ENCODE peak calls at places on chromosomes 12 and 14, in six cellular contexts. One of them, this sample, is unnamed.

GRCh38 chr12:109098142-109098652 is 800 bp downstream of the UNG start:
- DNase-seq in testis: no peak
- DNase-seq in GM06990: no peak
- DNase-seq in dorsolateral prefrontal cortex: no peak
- DNase-seq in neural progenitor cell: no peak
- DNase-seq in mucosa of descending colon: no peak
- DNase-seq in this sample: peak; percentile 58

GRCh38 chr12:131808744-131809371 is 19.3 kb upstream of the MMP17 start:
- DNase-seq in neural progenitor cell: no peak
- DNase-seq in GM06990: no peak
- DNase-seq in dorsolateral prefrontal cortex: no peak
- DNase-seq in mucosa of descending colon: peak; percentile 71
- DNase-seq in testis: no peak
- DNase-seq in this sample: no peak

GRCh38 chr12:106195638-106196037 is 52.2 kb downstream of the CKAP4 start:
- DNase-seq in neural progenitor cell: no peak
- DNase-seq in GM06990: no peak
- DNase-seq in dorsolateral prefrontal cortex: no peak
- DNase-seq in mucosa of descending colon: no peak
- DNase-seq in testis: peak; percentile 77
- DNase-seq in this sample: peak; percentile 75

GRCh38 chr12:38386238-38386985 is 69.8 kb downstream of the ALG10B start:
- DNase-seq in neural progenitor cell: no peak
- DNase-seq in testis: no peak
- DNase-seq in dorsolateral prefrontal cortex: no peak
- DNase-seq in mucosa of descending colon: no peak
- DNase-seq in GM06990: peak; percentile 15
- DNase-seq in this sample: no peak

GRCh38 chr12:130354407-130354806 is 16.7 kb downstream of the PIWIL1 start:
- DNase-seq in neural progenitor cell: no peak
- DNase-seq in testis: no peak
- DNase-seq in GM06990: no peak
- DNase-seq in dorsolateral prefrontal cortex: no peak
- DNase-seq in mucosa of descending colon: no peak
- DNase-seq in this sample: no peak

GRCh38 chr12:132310181-132311040 is 19.0 kb downstream of the GALNT9 start:
- DNase-seq in GM06990: no peak
- DNase-seq in testis: no peak
- DNase-seq in neural progenitor cell: no peak
- DNase-seq in mucosa of descending colon: no peak
- DNase-seq in dorsolateral prefrontal cortex: no peak
- DNase-seq in this sample: no peak

GRCh38 chr12:52082988-52083637 is 3.6 kb downstream of the SMIM41 start:
- DNase-seq in mucosa of descending colon: peak; percentile 69
- DNase-seq in dorsolateral prefrontal cortex: no peak
- DNase-seq in testis: peak; percentile 55
- DNase-seq in GM06990: peak; percentile 49
- DNase-seq in neural progenitor cell: peak; percentile 79
- DNase-seq in this sample: peak; percentile 52

GRCh38 chr12:24933694-24934407 is 15.1 kb downstream of the BCAT1 start:
- DNase-seq in dorsolateral prefrontal cortex: no peak
- DNase-seq in mucosa of descending colon: no peak
- DNase-seq in neural progenitor cell: no peak
- DNase-seq in testis: no peak
- DNase-seq in GM06990: no peak
- DNase-seq in this sample: no peak

GRCh38 chr12:32032205-32032810 is 73.1 kb downstream of the RESF1 start:
- DNase-seq in testis: no peak
- DNase-seq in GM06990: no peak
- DNase-seq in neural progenitor cell: no peak
- DNase-seq in mucosa of descending colon: no peak
- DNase-seq in dorsolateral prefrontal cortex: no peak
- DNase-seq in this sample: peak; percentile 16

GRCh38 chr14:89805501-89805900 is 149.0 kb downstream of the EFCAB11 start:
- DNase-seq in mucosa of descending colon: no peak
- DNase-seq in neural progenitor cell: no peak
- DNase-seq in dorsolateral prefrontal cortex: no peak
- DNase-seq in testis: no peak
- DNase-seq in GM06990: no peak
- DNase-seq in this sample: no peak

GRCh38 chr12:71135077-71135811 is 22.6 kb downstream of the TSPAN8 start:
- DNase-seq in testis: no peak
- DNase-seq in neural progenitor cell: no peak
- DNase-seq in dorsolateral prefrontal cortex: no peak
- DNase-seq in GM06990: no peak
- DNase-seq in mucosa of descending colon: no peak
- DNase-seq in this sample: no peak

GRCh38 chr14:23071975-23072539 is 14.7 kb upstream of the CDH24 start:
- DNase-seq in GM06990: no peak
- DNase-seq in testis: no peak
- DNase-seq in mucosa of descending colon: no peak
- DNase-seq in dorsolateral prefrontal cortex: no peak
- DNase-seq in neural progenitor cell: peak; percentile 49
- DNase-seq in this sample: peak; percentile 44

GRCh38 chr14:60964901-60965300 is 16.0 kb downstream of the TRMT5 start:
- DNase-seq in testis: no peak
- DNase-seq in dorsolateral prefrontal cortex: no peak
- DNase-seq in GM06990: no peak
- DNase-seq in neural progenitor cell: no peak
- DNase-seq in mucosa of descending colon: no peak
- DNase-seq in this sample: no peak

GRCh38 chr12:90017316-90017715 is 308.7 kb upstream of the ATP2B1 start:
- DNase-seq in mucosa of descending colon: no peak
- DNase-seq in neural progenitor cell: no peak
- DNase-seq in GM06990: no peak
- DNase-seq in dorsolateral prefrontal cortex: no peak
- DNase-seq in testis: no peak
- DNase-seq in this sample: no peak

GRCh38 chr12:90015228-90015627 is 306.6 kb upstream of the ATP2B1 start:
- DNase-seq in testis: no peak
- DNase-seq in neural progenitor cell: no peak
- DNase-seq in GM06990: no peak
- DNase-seq in dorsolateral prefrontal cortex: no peak
- DNase-seq in mucosa of descending colon: no peak
- DNase-seq in this sample: peak; percentile 41

GRCh38 chr12:90010089-90010488 is 301.5 kb upstream of the ATP2B1 start:
- DNase-seq in neural progenitor cell: peak; percentile 43
- DNase-seq in dorsolateral prefrontal cortex: no peak
- DNase-seq in GM06990: no peak
- DNase-seq in mucosa of descending colon: no peak
- DNase-seq in testis: no peak
- DNase-seq in this sample: no peak

GRCh38 chr12:90008277-90008676 is 299.6 kb upstream of the ATP2B1 start:
- DNase-seq in testis: no peak
- DNase-seq in GM06990: no peak
- DNase-seq in mucosa of descending colon: no peak
- DNase-seq in neural progenitor cell: no peak
- DNase-seq in dorsolateral prefrontal cortex: no peak
- DNase-seq in this sample: peak; percentile 9

GRCh38 chr12:90013409-90013808 is 304.8 kb upstream of the ATP2B1 start:
- DNase-seq in neural progenitor cell: peak; percentile 38
- DNase-seq in GM06990: no peak
- DNase-seq in mucosa of descending colon: no peak
- DNase-seq in dorsolateral prefrontal cortex: no peak
- DNase-seq in testis: no peak
- DNase-seq in this sample: no peak
- TF ChIP-seq CTCF in neural progenitor cell: peak; percentile 44
- TF ChIP-seq CTCF in GM06990: peak; percentile 54
- TF ChIP-seq CTCF in mucosa of descending colon: no peak
- TF ChIP-seq CTCF in dorsolateral prefrontal cortex: no peak
- TF ChIP-seq CTCF in testis: no peak
- TF ChIP-seq CTCF in this sample: peak; percentile 20

DNA sequence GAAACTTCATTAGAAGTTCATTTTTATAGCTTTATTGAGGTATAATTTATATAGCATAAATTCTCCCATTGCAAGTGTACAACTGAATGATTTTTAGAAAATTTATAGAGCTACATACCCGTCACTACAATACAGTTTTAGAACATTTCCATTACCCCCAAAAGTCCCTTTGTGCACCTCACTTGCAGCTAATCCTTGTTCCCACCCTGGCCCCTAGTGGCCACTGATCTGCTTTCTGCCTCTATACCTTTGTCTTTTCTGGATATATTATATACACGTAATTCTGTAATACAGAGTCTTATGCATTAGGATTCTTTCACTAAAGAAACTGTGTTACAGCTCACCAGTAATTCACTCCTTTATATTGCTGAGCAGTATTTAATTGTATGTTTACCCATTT is 145.1 kb upstream of the DIO2 start:
- DNase-seq in mucosa of descending colon: no peak
- DNase-seq in GM06990: no peak
- DNase-seq in testis: peak; percentile 17
- DNase-seq in dorsolateral prefrontal cortex: no peak
- DNase-seq in neural progenitor cell: peak; percentile 49
- DNase-seq in this sample: peak; percentile 56
- TF ChIP-seq CTCF in mucosa of descending colon: no peak
- TF ChIP-seq CTCF in GM06990: peak; percentile 27
- TF ChIP-seq CTCF in testis: no peak
- TF ChIP-seq CTCF in dorsolateral prefrontal cortex: no peak
- TF ChIP-seq CTCF in neural progenitor cell: peak; percentile 66
- TF ChIP-seq CTCF in this sample: peak; percentile 52

GRCh38 chr14:77306406-77307098 is 14.1 kb downstream of the POMT2 start:
- DNase-seq in mucosa of descending colon: no peak
- DNase-seq in testis: peak; percentile 53
- DNase-seq in dorsolateral prefrontal cortex: no peak
- DNase-seq in GM06990: no peak
- DNase-seq in neural progenitor cell: peak; percentile 34
- DNase-seq in this sample: peak; percentile 18
- TF ChIP-seq CTCF in mucosa of descending colon: no peak
- TF ChIP-seq CTCF in testis: no peak
- TF ChIP-seq CTCF in dorsolateral prefrontal cortex: no peak
- TF ChIP-seq CTCF in GM06990: no peak
- TF ChIP-seq CTCF in neural progenitor cell: no peak
- TF ChIP-seq CTCF in this sample: no peak

DNA sequence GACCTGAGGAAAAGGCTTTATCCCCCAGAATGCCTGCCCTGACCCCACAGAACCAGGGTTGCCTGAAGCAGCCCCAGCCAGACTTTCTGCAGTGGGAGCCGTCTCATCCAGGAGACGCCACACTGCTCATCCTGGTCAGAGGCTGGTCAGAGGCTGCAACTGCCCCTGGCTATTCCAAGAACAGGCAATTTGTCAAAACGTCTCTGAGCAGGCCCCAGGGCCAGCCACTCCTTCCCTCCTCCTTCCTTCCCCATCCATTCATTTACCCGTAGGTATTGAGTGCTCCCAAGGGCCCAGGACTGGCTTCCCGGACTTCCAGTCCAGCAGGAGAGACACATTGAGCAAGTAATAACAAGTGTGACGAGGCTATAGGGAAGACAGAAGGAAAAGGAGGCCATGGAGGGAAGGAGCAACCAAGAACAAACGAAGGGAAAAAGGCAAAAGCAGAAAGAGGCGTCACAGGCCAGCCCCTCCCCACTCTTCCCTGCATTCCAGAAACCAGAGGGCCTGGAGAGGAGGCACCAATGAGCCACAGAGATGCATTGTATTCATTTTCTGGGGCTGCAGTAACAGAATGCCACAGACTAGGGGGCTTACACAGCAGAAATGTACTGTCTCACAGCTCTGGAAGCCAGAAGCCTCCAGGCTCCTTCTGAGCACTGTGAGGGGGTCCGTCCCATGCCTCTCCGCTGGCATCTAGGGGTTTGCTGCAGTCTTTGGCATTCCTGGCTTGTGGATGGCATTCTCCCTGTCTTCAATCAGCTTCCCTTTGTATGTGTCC is 21.0 kb upstream of the CD9 start:
- DNase-seq in GM06990: no peak
- DNase-seq in dorsolateral prefrontal cortex: no peak
- DNase-seq in mucosa of descending colon: no peak
- DNase-seq in neural progenitor cell: peak; percentile 76
- DNase-seq in testis: no peak
- DNase-seq in this sample: no peak
- TF ChIP-seq CTCF in GM06990: no peak
- TF ChIP-seq CTCF in dorsolateral prefrontal cortex: no peak
- TF ChIP-seq CTCF in mucosa of descending colon: no peak
- TF ChIP-seq CTCF in neural progenitor cell: peak; percentile 27
- TF ChIP-seq CTCF in testis: no peak
- TF ChIP-seq CTCF in this sample: peak; percentile 11

GRCh38 chr12:93896962-93897361 is 219.8 kb downstream of the CRADD start:
- DNase-seq in mucosa of descending colon: no peak
- DNase-seq in dorsolateral prefrontal cortex: no peak
- DNase-seq in neural progenitor cell: no peak
- DNase-seq in GM06990: no peak
- DNase-seq in testis: no peak
- DNase-seq in this sample: no peak
- TF ChIP-seq CTCF in mucosa of descending colon: no peak
- TF ChIP-seq CTCF in dorsolateral prefrontal cortex: no peak
- TF ChIP-seq CTCF in neural progenitor cell: no peak
- TF ChIP-seq CTCF in GM06990: no peak
- TF ChIP-seq CTCF in testis: no peak
- TF ChIP-seq CTCF in this sample: no peak

GRCh38 chr12:50411051-50411660 is 10.5 kb downstream of the LARP4 start:
- DNase-seq in GM06990: no peak
- DNase-seq in testis: no peak
- DNase-seq in mucosa of descending colon: no peak
- DNase-seq in dorsolateral prefrontal cortex: no peak
- DNase-seq in neural progenitor cell: no peak
- DNase-seq in this sample: peak; percentile 23
- TF ChIP-seq CTCF in GM06990: no peak
- TF ChIP-seq CTCF in testis: no peak
- TF ChIP-seq CTCF in mucosa of descending colon: no peak
- TF ChIP-seq CTCF in dorsolateral prefrontal cortex: no peak
- TF ChIP-seq CTCF in neural progenitor cell: no peak
- TF ChIP-seq CTCF in this sample: no peak

GRCh38 chr12:93151079-93151759 is 222.1 kb upstream of the EEA1 start:
- DNase-seq in dorsolateral prefrontal cortex: no peak
- DNase-seq in GM06990: no peak
- DNase-seq in mucosa of descending colon: no peak
- DNase-seq in testis: no peak
- DNase-seq in neural progenitor cell: no peak
- DNase-seq in this sample: no peak

GRCh38 chr12:93146278-93146939 is 217.3 kb upstream of the EEA1 start:
- DNase-seq in dorsolateral prefrontal cortex: no peak
- DNase-seq in testis: no peak
- DNase-seq in neural progenitor cell: no peak
- DNase-seq in mucosa of descending colon: no peak
- DNase-seq in GM06990: no peak
- DNase-seq in this sample: peak; percentile 68

GRCh38 chr12:93149228-93149627 is 220.1 kb upstream of the EEA1 start:
- DNase-seq in GM06990: no peak
- DNase-seq in testis: no peak
- DNase-seq in mucosa of descending colon: no peak
- DNase-seq in dorsolateral prefrontal cortex: no peak
- DNase-seq in neural progenitor cell: no peak
- DNase-seq in this sample: no peak

GRCh38 chr12:93146970-93147369 is 217.9 kb upstream of the EEA1 start:
- DNase-seq in GM06990: no peak
- DNase-seq in testis: no peak
- DNase-seq in mucosa of descending colon: no peak
- DNase-seq in dorsolateral prefrontal cortex: no peak
- DNase-seq in neural progenitor cell: no peak
- DNase-seq in this sample: no peak

DNA sequence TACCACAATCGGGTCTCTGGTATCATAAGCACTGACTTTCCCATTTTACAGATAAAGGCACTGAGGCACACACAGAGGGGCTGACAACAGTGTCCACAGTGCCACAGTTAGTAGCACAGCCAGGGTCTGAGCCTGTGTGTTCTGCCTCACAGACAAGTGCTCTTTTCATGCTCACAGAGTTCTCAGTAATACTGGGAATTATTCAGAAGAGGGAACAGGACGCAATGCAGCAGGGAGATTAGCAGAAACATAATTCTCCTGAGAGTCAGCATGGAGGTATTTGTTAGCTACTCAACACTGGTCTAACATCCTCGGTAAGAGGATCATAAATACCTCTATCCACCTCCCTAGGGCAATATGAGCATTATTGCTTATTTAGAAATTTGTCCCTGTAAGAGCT is 219.3 kb upstream of the EEA1 start:
- DNase-seq in mucosa of descending colon: no peak
- DNase-seq in dorsolateral prefrontal cortex: no peak
- DNase-seq in GM06990: no peak
- DNase-seq in testis: no peak
- DNase-seq in neural progenitor cell: no peak
- DNase-seq in this sample: no peak
- TF ChIP-seq CTCF in mucosa of descending colon: no peak
- TF ChIP-seq CTCF in dorsolateral prefrontal cortex: no peak
- TF ChIP-seq CTCF in GM06990: no peak
- TF ChIP-seq CTCF in testis: no peak
- TF ChIP-seq CTCF in neural progenitor cell: no peak
- TF ChIP-seq CTCF in this sample: no peak